ENCODE peak calls at places on chromosomes 5 and 9, in four cellular contexts. F is heart left ventricle, S is suprapubic skin, E is A549. J is an unnamed sample.
A peak's percentile ranks its signal among the peaks of the same experiment; 100 is the strongest.

GRCh38 chr5:11905209-11905608 is 963 bp upstream of the CTNND2 start:
- DNase-seq in F (no peak), E (no peak), S (no peak), J (no peak)

GRCh38 chr9:72473474-72474241 is 47.8 kb upstream of the TMC1 start:
- DNase-seq in F (no peak), S (no peak), E (peak; percentile 36), J (no peak)

GRCh38 chr5:108749130-108749861 is 1.6 kb downstream of the FER start:
- DNase-seq in S (no peak), E (peak; percentile 45), F (no peak), J (no peak)

GRCh38 chr9:96425500-96426169 is 7.5 kb upstream of the ZNF367 start:
- DNase-seq in F (no peak), S (no peak), E (no peak), J (no peak)

GRCh38 chr5:151155149-151155776 is 2.3 kb downstream of the ANXA6 start:
- DNase-seq in F (no peak), S (no peak), E (no peak), J (no peak)

GRCh38 chr5:22319798-22320197 is 533.3 kb downstream of the CDH12 start:
- DNase-seq in F (no peak), S (no peak), E (no peak), J (no peak)

GRCh38 chr9:99060621-99061020 is 44.3 kb upstream of the TGFBR1 start:
- DNase-seq in F (no peak), E (no peak), S (no peak), J (no peak)

GRCh38 chr9:14030350-14030823 is 283.6 kb downstream of the NFIB start:
- DNase-seq in E (peak; percentile 48), S (no peak), F (no peak), J (no peak)

GRCh38 chr5:159451197-159452052 is 121.1 kb upstream of the IL12B start:
- DNase-seq in S (no peak), E (peak; percentile 75), F (no peak), J (peak; percentile 52)

GRCh38 chr5:96282020-96282419 is 151.0 kb downstream of the PCSK1 start:
- DNase-seq in E (no peak), F (no peak), S (no peak), J (no peak)

GRCh38 chr9:70411930-70412677 is 2.4 kb downstream of the KLF9 start:
- DNase-seq in E (no peak), S (peak; percentile 86), F (peak; percentile 83), J (peak; percentile 85)

GRCh38 chr5:2603176-2603575 is 148.3 kb downstream of the IRX2 start:
- DNase-seq in F (no peak), S (no peak), E (no peak), J (no peak)

GRCh38 chr9:113153599-113153998 is 2.8 kb downstream of the SLC31A2 start:
- DNase-seq in F (no peak), E (no peak), S (no peak), J (no peak)

GRCh38 chr9:113154936-113155335 is 4.1 kb downstream of the SLC31A2 start:
- DNase-seq in S (no peak), E (no peak), F (no peak), J (no peak)

GRCh38 chr9:113152699-113153098 is 1.9 kb downstream of the SLC31A2 start:
- DNase-seq in F (no peak), S (no peak), E (no peak), J (no peak)

GRCh38 chr9:113155911-113156559 is 5.2 kb downstream of the SLC31A2 start:
- DNase-seq in E (no peak), S (no peak), F (no peak), J (no peak)

GRCh38 chr9:113154471-113154870 is 3.7 kb downstream of the SLC31A2 start:
- DNase-seq in F (no peak), S (no peak), E (no peak), J (no peak)
- H3K4me3 ChIP-seq in F (no peak overlapping the region), S (peak overlapping the region; percentile 1), E (no peak overlapping the region), J (no peak overlapping the region)

GRCh38 chr5:115349001-115349817 is 52.8 kb upstream of the CCDC112 start:
- DNase-seq in E (peak; percentile 79), F (no peak), S (no peak), J (no peak)
- TF ChIP-seq CTCF in E (no peak), F (no peak), S (no peak), J (no peak)

DNA sequence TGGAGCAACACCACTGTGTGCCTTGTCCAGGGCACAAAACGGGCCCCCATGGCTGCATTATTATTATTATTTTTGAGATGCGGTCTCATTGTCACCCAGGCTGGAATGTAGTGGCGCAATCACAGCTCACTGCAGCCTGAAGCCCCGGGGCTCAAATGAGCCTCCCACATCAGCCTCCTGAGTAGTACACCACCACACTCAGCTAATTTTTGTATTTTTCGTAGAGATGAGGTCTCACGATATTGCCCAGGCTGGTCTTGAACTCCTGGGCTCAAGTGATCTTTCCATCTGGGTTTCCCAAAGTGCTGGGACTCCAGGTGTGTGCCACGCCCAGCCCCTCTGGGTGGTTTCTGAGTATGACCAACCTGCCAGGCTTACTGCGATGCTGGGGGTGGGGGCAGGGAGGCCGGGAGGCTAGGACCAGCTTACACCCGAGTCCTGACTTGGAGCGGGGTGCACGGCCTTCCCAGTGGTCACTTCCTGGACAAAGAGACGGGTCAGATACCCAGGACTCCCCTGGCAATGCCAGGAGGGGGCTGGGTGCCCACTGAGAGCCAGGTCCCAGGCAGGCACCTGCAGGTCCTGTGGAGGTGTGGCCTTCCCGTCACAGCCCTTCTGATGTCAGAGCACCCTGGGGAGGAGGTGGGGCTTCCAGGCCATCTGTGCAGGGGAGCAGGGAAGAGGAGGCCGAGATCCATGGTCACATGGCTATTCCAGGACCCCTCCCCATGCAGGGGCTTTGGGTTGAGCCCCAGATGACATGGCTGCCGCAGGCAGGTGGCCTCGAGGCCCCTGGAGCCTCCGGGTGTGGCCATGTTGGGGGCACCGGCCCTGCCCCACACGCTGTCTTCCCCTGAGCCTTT is 8.3 kb upstream of the NRARP start:
- DNase-seq in S (peak; percentile 65), E (peak; percentile 58), F (peak; percentile 58), J (no peak)
- H3K27ac ChIP-seq in S (peak overlapping the region; percentile 91), E (no peak overlapping the region), F (no peak overlapping the region), J (no peak overlapping the region)

DNA sequence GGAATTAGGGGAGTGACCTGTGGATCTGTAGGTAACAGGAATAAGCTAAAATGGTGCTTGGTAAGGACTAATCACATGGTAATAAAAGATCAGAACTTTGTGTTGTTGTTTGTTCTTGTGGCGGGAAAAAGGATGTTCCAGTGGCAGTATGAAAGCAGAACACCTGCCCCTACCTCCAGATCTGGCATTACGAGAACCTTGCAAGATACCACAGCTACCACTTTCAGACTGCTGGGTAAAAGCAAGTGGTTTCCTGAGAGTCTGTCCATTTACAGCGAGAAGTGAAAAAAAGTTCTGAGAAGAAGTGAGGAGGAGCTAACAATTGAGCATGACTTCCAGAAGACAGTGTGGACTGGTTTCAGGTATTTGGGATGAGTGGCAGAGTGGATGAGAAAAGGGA is 252.5 kb downstream of the TLE4 start:
- DNase-seq in F (no peak), S (no peak), E (no peak), J (no peak)
- H3K4me3 ChIP-seq in F (no peak overlapping the region), S (no peak overlapping the region), E (no peak overlapping the region), J (no peak overlapping the region)

GRCh38 chr5:137607771-137608170 is 108.6 kb upstream of the SPOCK1 start:
- DNase-seq in E (no peak), S (no peak), F (no peak), J (no peak)

GRCh38 chr5:137603891-137604290 is 104.8 kb upstream of the SPOCK1 start:
- DNase-seq in E (no peak), F (no peak), S (no peak), J (no peak)

GRCh38 chr5:137606401-137606800 is 107.3 kb upstream of the SPOCK1 start:
- DNase-seq in E (no peak), S (no peak), F (no peak), J (no peak)

GRCh38 chr5:137604348-137605095 is 105.4 kb upstream of the SPOCK1 start:
- DNase-seq in F (no peak), E (no peak), S (no peak), J (no peak)

GRCh38 chr5:137605377-137605776 is 106.3 kb upstream of the SPOCK1 start:
- DNase-seq in E (no peak), F (no peak), S (no peak), J (no peak)
- TF ChIP-seq CTCF in E (no peak), F (peak; percentile 33), S (no peak), J (no peak)

DNA sequence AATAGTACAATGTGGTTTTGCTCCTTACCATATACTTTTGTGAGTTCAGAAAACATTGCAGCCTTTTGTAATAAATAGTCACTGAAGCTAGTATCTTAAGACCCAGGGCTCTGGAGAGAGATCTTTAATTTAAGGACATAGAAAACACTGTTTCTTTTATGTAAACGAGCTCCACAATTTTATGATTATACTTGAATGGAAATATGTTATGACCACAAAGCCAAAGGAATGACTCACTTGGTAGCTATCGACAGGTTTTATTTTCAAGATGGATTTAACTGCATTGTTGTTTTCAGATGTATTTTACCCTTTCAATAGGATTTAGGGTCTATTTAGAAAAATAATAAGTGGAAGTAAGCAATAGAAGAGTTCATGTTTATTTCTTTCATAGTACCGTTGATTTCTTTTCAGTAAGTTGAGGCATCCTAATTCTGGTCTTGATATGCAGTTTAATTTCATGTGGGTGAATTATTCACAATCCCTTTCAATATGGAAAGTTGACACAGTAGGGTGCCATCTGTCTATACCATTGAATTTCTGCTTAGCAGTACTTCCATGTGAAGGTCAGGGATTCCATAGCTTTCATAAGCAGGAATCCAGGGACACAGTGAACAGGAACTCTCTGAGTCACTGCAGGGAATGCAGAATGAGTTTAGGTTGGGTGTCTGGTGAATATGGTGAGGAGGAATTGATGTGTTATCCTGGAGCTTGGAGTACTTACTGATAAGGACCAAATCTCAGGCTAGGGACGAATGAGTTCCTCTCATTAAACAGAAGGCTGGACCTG is 157.6 kb downstream of the CD180 start:
- DNase-seq in S (no peak), F (no peak), E (peak; percentile 4), J (no peak)
- H3K27ac ChIP-seq in S (no peak overlapping the region), F (peak overlapping the region; percentile 63), E (no peak overlapping the region), J (no peak overlapping the region)

J was measured in lung.